ENCODE peak calls at places on chromosomes 16 and 17, in eight cellular contexts. X is stimulated activated CD8-positive, alpha-beta memory T cell treated with anti-CD3 and anti-CD28 coated beads, Interleukin-4, amount 100 ng/mL, for 1 hour; L is CD4-positive, alpha-beta memory T cell; O is BE2C; S is fibroblast of lung; E is CD8-positive, alpha-beta memory T cell; C is astrocyte of the hippocampus; V is upper lobe of right lung. Y is an unnamed sample.

GRCh38 chr17:81097134-81097942 is 62.4 kb downstream of the BAIAP2 start:
- DNase-seq in L (peak), O (peak), X (peak), V (peak), E (peak), S (peak), C (peak), Y (peak)

GRCh38 chr17:41553176-41553575 is 18.7 kb downstream of the KRT9 start:
- DNase-seq in E (no peak), L (no peak), V (no peak), C (peak), O (no peak), X (no peak), S (peak), Y (no peak)

GRCh38 chr17:18055597-18055996 is 16.4 kb downstream of the GID4 start:
- DNase-seq in O (no peak), X (no peak), S (no peak), L (no peak), V (no peak), C (no peak), E (no peak), Y (no peak)

GRCh38 chr17:48718781-48719641 is 3.3 kb downstream of the PRAC1 start:
- DNase-seq in V (no peak), O (no peak), C (no peak), E (no peak), S (no peak), X (no peak), L (no peak), Y (no peak)

GRCh38 chr17:73645050-73645871 is 1.0 kb upstream of the SDK2 start:
- DNase-seq in O (peak), S (peak), E (no peak), C (peak), V (peak), L (no peak), X (no peak), Y (peak)

GRCh38 chr17:69406906-69407305 is 7.6 kb upstream of the MAP2K6 start:
- DNase-seq in C (no peak), E (no peak), S (peak), L (no peak), X (no peak), O (no peak), V (no peak), Y (no peak)

GRCh38 chr17:20228410-20228809 is 219.3 kb downstream of the SPECC1 start:
- DNase-seq in L (no peak), X (no peak), S (no peak), C (no peak), O (no peak), E (no peak), V (no peak), Y (no peak)

GRCh38 chr16:4966736-4967453 is 8.8 kb downstream of the SEC14L5 start:
- DNase-seq in V (no peak), X (no peak), E (no peak), S (no peak), C (no peak), L (no peak), O (no peak), Y (no peak)

GRCh38 chr17:21218101-21218500 is 4.1 kb upstream of the TMEM11 start:
- DNase-seq in E (peak), S (no peak), L (no peak), C (no peak), O (peak), V (no peak), X (no peak), Y (no peak)

GRCh38 chr17:46742539-46743270 is 75.8 kb downstream of the WNT3 start:
- DNase-seq in S (peak), V (no peak), X (no peak), O (peak), C (peak), L (no peak), E (no peak), Y (no peak)

GRCh38 chr17:47957591-47958490 is at the start of gene PRR15L:
- DNase-seq in V (peak), S (no peak), C (no peak), L (no peak), X (no peak), O (no peak), E (peak), Y (no peak)

GRCh38 chr16:3317315-3317999 is 12.2 kb downstream of the ZNF75A start:
- DNase-seq in X (no peak), L (no peak), S (peak), O (no peak), C (peak), V (no peak), E (no peak), Y (no peak)

GRCh38 chr17:2214887-2215615 is 88.5 kb downstream of the SMG6 start:
- DNase-seq in L (peak), E (no peak), V (no peak), S (peak), X (no peak), O (no peak), C (peak), Y (peak)

GRCh38 chr16:9256196-9256595 is 164.8 kb downstream of the HAPSTR1 start:
- DNase-seq in S (no peak), E (no peak), V (no peak), X (no peak), C (no peak), L (no peak), O (peak), Y (peak)

GRCh38 chr16:49776085-49776501 is 79.8 kb downstream of the ZNF423 start:
- DNase-seq in X (no peak), V (no peak), E (no peak), S (no peak), C (peak), O (peak), L (no peak), Y (peak)

GRCh38 chr16:75506567-75506966 is 11.3 kb upstream of the CHST6 start:
- DNase-seq in X (no peak), V (no peak), C (no peak), O (no peak), S (peak), E (no peak), L (no peak), Y (no peak)

GRCh38 chr17:72308744-72309395 is 188.1 kb downstream of the SOX9 start:
- DNase-seq in X (no peak), S (no peak), E (no peak), C (no peak), L (no peak), V (no peak), O (no peak), Y (no peak)

GRCh38 chr16:68792465-68793324 is 50.6 kb upstream of the TANGO6 start:
- DNase-seq in E (no peak), V (no peak), X (no peak), S (peak), C (peak), L (no peak), O (no peak), Y (no peak)

GRCh38 chr16:19184823-19185509 is 16.9 kb downstream of the SYT17 start:
- DNase-seq in V (no peak), C (peak), E (no peak), X (no peak), O (no peak), S (peak), L (no peak), Y (no peak)

GRCh38 chr16:714558-715447 is at the start of gene METRN:
- DNase-seq in C (peak), S (peak), V (peak), X (peak), O (peak), L (peak), E (peak), Y (peak)

GRCh38 chr16:50538411-50539052 is 9.7 kb upstream of the NKD1 start:
- DNase-seq in V (no peak), O (no peak), S (no peak), L (no peak), X (no peak), C (no peak), E (no peak), Y (no peak)

GRCh38 chr16:54296543-54296942 is 10.0 kb upstream of the IRX3 start:
- DNase-seq in L (no peak), C (no peak), S (no peak), E (no peak), O (no peak), X (no peak), V (no peak), Y (no peak)

GRCh38 chr17:10295728-10296343 is 77.0 kb downstream of the MYH13 start:
- DNase-seq in S (peak), E (no peak), V (no peak), L (no peak), X (no peak), O (no peak), C (peak), Y (peak)

GRCh38 chr17:16943032-16943352 is 28.9 kb downstream of the TNFRSF13B start:
- DNase-seq in X (no peak), O (no peak), V (no peak), C (no peak), L (no peak), E (no peak), S (no peak), Y (no peak)

GRCh38 chr17:65656390-65657250 is 95.2 kb upstream of the AXIN2 start:
- DNase-seq in X (no peak), E (no peak), S (no peak), O (no peak), C (no peak), V (no peak), L (no peak), Y (no peak)

GRCh38 chr17:1577186-1577585 is 14.6 kb upstream of the PITPNA start:
- DNase-seq in C (peak), L (no peak), X (no peak), S (peak), V (peak), E (no peak), O (no peak), Y (peak)

GRCh38 chr17:70313450-70313849 is 144.1 kb downstream of the KCNJ2 start:
- DNase-seq in O (no peak), V (no peak), E (no peak), C (peak), S (peak), X (no peak), L (no peak), Y (no peak)

Y was measured in testis.